ENCODE peak calls at places on chromosomes 1 and 21, in eight cellular contexts. A, M, U, B, R, X, V and Y are unnamed samples.
A peak's percentile ranks its signal among the peaks of the same experiment; 100 is the strongest.

GRCh38 chr1:210254298-210254697 is 21.7 kb downstream of the SERTAD4 start:
- DNase-seq in A (no peak), M (no peak), U (no peak), B (no peak), R (no peak), X (no peak), V (no peak), Y (no peak)

GRCh38 chr1:86419277-86419903 is 4.6 kb upstream of the CLCA2 start:
- DNase-seq in A (no peak), M (no peak), U (peak; percentile 40), B (peak; percentile 46), R (peak; percentile 28), X (no peak), V (no peak), Y (no peak)

GRCh38 chr1:159879977-159880376 is 17.5 kb upstream of the VSIG8 start:
- DNase-seq in A (no peak), M (no peak), U (no peak), B (no peak), R (peak; percentile 69), X (no peak), V (no peak), Y (no peak)

GRCh38 chr1:153539395-153540093 is 1.2 kb downstream of the S100A5 start:
- DNase-seq in A (no peak), M (no peak), U (no peak), B (no peak), R (no peak), X (no peak), V (no peak), Y (no peak)

GRCh38 chr1:116311756-116312691 is 61.0 kb upstream of the ATP1A1 start:
- DNase-seq in A (peak; percentile 68), M (no peak), U (no peak), B (no peak), R (no peak), X (no peak), V (no peak), Y (no peak)

GRCh38 chr1:230832466-230832865 is 35.9 kb downstream of the C1orf198 start:
- DNase-seq in A (no peak), M (no peak), U (no peak), B (no peak), R (peak; percentile 24), X (no peak), V (no peak), Y (no peak)

GRCh38 chr1:85343213-85343611 is 66.8 kb upstream of the BCL10 start:
- DNase-seq in A (no peak), M (no peak), U (no peak), B (no peak), R (peak; percentile 35), X (no peak), V (no peak), Y (no peak)

GRCh38 chr1:90580176-90580575 is 136.9 kb downstream of the BARHL2 start:
- DNase-seq in A (no peak), M (no peak), U (no peak), B (no peak), R (no peak), X (no peak), V (no peak), Y (no peak)

GRCh38 chr1:235996048-235996785 is 68.7 kb downstream of the NID1 start:
- DNase-seq in A (no peak), M (no peak), U (no peak), B (no peak), R (no peak), X (no peak), V (no peak), Y (no peak)

GRCh38 chr1:30512253-30512921 is 211.0 kb downstream of the MATN1 start:
- DNase-seq in A (no peak), M (no peak), U (no peak), B (no peak), R (no peak), X (no peak), V (no peak), Y (no peak)

GRCh38 chr1:44848456-44849181 is 5.6 kb upstream of the PTCH2 start:
- DNase-seq in A (no peak), M (no peak), U (no peak), B (no peak), R (no peak), X (no peak), V (no peak), Y (no peak)

GRCh38 chr1:161274874-161275273 is 16.3 kb downstream of the PCP4L1 start:
- DNase-seq in A (no peak), M (no peak), U (no peak), B (no peak), R (no peak), X (no peak), V (no peak), Y (no peak)

GRCh38 chr1:245953876-245954660 is 553.0 kb downstream of the SMYD3 start:
- DNase-seq in A (no peak), M (no peak), U (no peak), B (no peak), R (no peak), X (no peak), V (no peak), Y (no peak)

GRCh38 chr1:173688300-173688699 is 18.6 kb upstream of the ANKRD45 start:
- DNase-seq in A (no peak), M (no peak), U (no peak), B (no peak), R (no peak), X (no peak), V (no peak), Y (no peak)

GRCh38 chr21:36976228-36976627 is 9.8 kb upstream of the HLCS start:
- DNase-seq in A (no peak), M (no peak), U (no peak), B (no peak), R (no peak), X (no peak), V (no peak), Y (no peak)